ENCODE peak calls at places on chromosome 10, in six cellular contexts. D is fibroblast of the aortic adventitia; E is KBM-7; H is cardiac muscle cell; X is activated CD8-positive, alpha-beta memory T cell treated with anti-CD3 and anti-CD28 coated beads for 4 hours; U is T-helper 2 cell. G is an unnamed sample.

GRCh38 chr10:80486151-80486692 is 32.1 kb downstream of the TSPAN14 start:
- DNase-seq in D (no peak), H (no peak), X (no peak), E (peak; percentile 74), U (no peak), G (no peak)

GRCh38 chr10:10043083-10043482 is 974.6 kb upstream of the CELF2 start:
- DNase-seq in E (no peak), D (no peak), H (no peak), X (no peak), U (no peak), G (no peak)

GRCh38 chr10:125795111-125795510 is 19.5 kb upstream of the MMP21 start:
- DNase-seq in D (peak; percentile 10), E (no peak), U (no peak), X (no peak), H (no peak), G (no peak)

GRCh38 chr10:89167915-89168314 is 39.2 kb downstream of the CH25H start:
- DNase-seq in D (no peak), H (no peak), U (no peak), E (no peak), X (no peak), G (no peak)

GRCh38 chr10:101839421-101840063 is 4.1 kb downstream of the KCNIP2 start:
- DNase-seq in E (no peak), U (peak; percentile 64), D (no peak), H (peak; percentile 56), X (no peak), G (no peak)

GRCh38 chr10:8051109-8051781 is 3.2 kb upstream of the GATA3 start:
- DNase-seq in X (no peak), E (no peak), D (no peak), H (no peak), U (no peak), G (no peak)

GRCh38 chr10:126595160-126595559 is 75.3 kb downstream of the C10orf90 start:
- DNase-seq in H (no peak), X (no peak), D (no peak), U (no peak), E (no peak), G (no peak)

GRCh38 chr10:60441515-60441914 is 51.8 kb upstream of the ANK3 start:
- DNase-seq in D (peak; percentile 63), U (no peak), X (no peak), E (no peak), H (no peak), G (no peak)

GRCh38 chr10:132113206-132113605 is 47.5 kb downstream of the JAKMIP3 start:
- DNase-seq in X (no peak), E (no peak), D (no peak), U (no peak), H (no peak), G (no peak)

GRCh38 chr10:95445223-95445836 is 115.8 kb downstream of the SORBS1 start:
- DNase-seq in X (no peak), U (no peak), D (peak; percentile 79), E (no peak), H (no peak), G (peak; percentile 71)

G was measured in pulmonary artery endothelial cell.